ENCODE peak calls at places on chromosomes 16 and 17, in ten cellular contexts. One of them, this sample, is unnamed.

GRCh38 chr16:30523768-30524574 is 2.4 kb downstream of the ZNF768 start:
- DNase-seq in heart right ventricle: no peak
- DNase-seq in left ventricle myocardium inferior: peak
- DNase-seq in GM12865: no peak
- DNase-seq in AG09309: no peak
- DNase-seq in Calu3: no peak
- DNase-seq in bronchial epithelial cell: no peak
- DNase-seq in K562: peak
- DNase-seq in lung: no peak
- DNase-seq in ovary: no peak
- DNase-seq in this sample: no peak

GRCh38 chr16:66714062-66714461 is 17.5 kb upstream of the CMTM4 start:
- DNase-seq in GM12865: no peak
- DNase-seq in Calu3: no peak
- DNase-seq in left ventricle myocardium inferior: no peak
- DNase-seq in AG09309: no peak
- DNase-seq in lung: no peak
- DNase-seq in K562: no peak
- DNase-seq in bronchial epithelial cell: no peak
- DNase-seq in ovary: no peak
- DNase-seq in heart right ventricle: no peak
- DNase-seq in this sample: no peak

GRCh38 chr17:8375738-8376259 is 705 bp downstream of the KRABD2 start:
- DNase-seq in Calu3: peak
- DNase-seq in bronchial epithelial cell: peak
- DNase-seq in lung: no peak
- DNase-seq in K562: no peak
- DNase-seq in left ventricle myocardium inferior: no peak
- DNase-seq in heart right ventricle: no peak
- DNase-seq in AG09309: no peak
- DNase-seq in GM12865: no peak
- DNase-seq in ovary: no peak
- DNase-seq in this sample: no peak

GRCh38 chr16:88086571-88087516 is 135.6 kb downstream of the BANP start:
- DNase-seq in ovary: no peak
- DNase-seq in heart right ventricle: no peak
- DNase-seq in GM12865: no peak
- DNase-seq in left ventricle myocardium inferior: no peak
- DNase-seq in lung: no peak
- DNase-seq in K562: no peak
- DNase-seq in bronchial epithelial cell: no peak
- DNase-seq in Calu3: no peak
- DNase-seq in AG09309: no peak
- DNase-seq in this sample: no peak

GRCh38 chr17:66386789-66387351 is 84.5 kb downstream of the PRKCA start:
- DNase-seq in bronchial epithelial cell: peak
- DNase-seq in Calu3: peak
- DNase-seq in GM12865: no peak
- DNase-seq in heart right ventricle: no peak
- DNase-seq in K562: no peak
- DNase-seq in ovary: no peak
- DNase-seq in AG09309: no peak
- DNase-seq in lung: no peak
- DNase-seq in left ventricle myocardium inferior: no peak
- DNase-seq in this sample: no peak

GRCh38 chr17:73841431-73842060 is 197.3 kb upstream of the SDK2 start:
- DNase-seq in AG09309: no peak
- DNase-seq in K562: no peak
- DNase-seq in Calu3: peak
- DNase-seq in heart right ventricle: no peak
- DNase-seq in ovary: no peak
- DNase-seq in bronchial epithelial cell: peak
- DNase-seq in lung: no peak
- DNase-seq in left ventricle myocardium inferior: no peak
- DNase-seq in GM12865: no peak
- DNase-seq in this sample: no peak

GRCh38 chr17:62916684-62917571 is 49.1 kb upstream of the TANC2 start:
- DNase-seq in ovary: no peak
- DNase-seq in left ventricle myocardium inferior: no peak
- DNase-seq in lung: no peak
- DNase-seq in heart right ventricle: no peak
- DNase-seq in bronchial epithelial cell: no peak
- DNase-seq in Calu3: no peak
- DNase-seq in GM12865: no peak
- DNase-seq in AG09309: no peak
- DNase-seq in K562: peak
- DNase-seq in this sample: no peak

GRCh38 chr16:65909310-65910050 is 457.0 kb upstream of the CDH5 start:
- DNase-seq in ovary: peak
- DNase-seq in K562: no peak
- DNase-seq in AG09309: no peak
- DNase-seq in heart right ventricle: no peak
- DNase-seq in GM12865: peak
- DNase-seq in bronchial epithelial cell: peak
- DNase-seq in lung: no peak
- DNase-seq in Calu3: peak
- DNase-seq in left ventricle myocardium inferior: no peak
- DNase-seq in this sample: no peak

GRCh38 chr17:7021993-7022778 is 664 bp upstream of the BCL6B start:
- DNase-seq in left ventricle myocardium inferior: peak
- DNase-seq in lung: peak
- DNase-seq in Calu3: peak
- DNase-seq in bronchial epithelial cell: no peak
- DNase-seq in heart right ventricle: peak
- DNase-seq in K562: peak
- DNase-seq in AG09309: no peak
- DNase-seq in ovary: peak
- DNase-seq in GM12865: peak
- DNase-seq in this sample: no peak

GRCh38 chr17:410674-411401 is 58.2 kb upstream of the RPH3AL start:
- DNase-seq in GM12865: peak
- DNase-seq in Calu3: peak
- DNase-seq in lung: no peak
- DNase-seq in heart right ventricle: no peak
- DNase-seq in AG09309: no peak
- DNase-seq in bronchial epithelial cell: no peak
- DNase-seq in ovary: no peak
- DNase-seq in K562: peak
- DNase-seq in left ventricle myocardium inferior: no peak
- DNase-seq in this sample: no peak

GRCh38 chr16:53509906-53510703 is 7.1 kb upstream of the AKTIP start:
- DNase-seq in bronchial epithelial cell: peak
- DNase-seq in heart right ventricle: peak
- DNase-seq in left ventricle myocardium inferior: peak
- DNase-seq in GM12865: peak
- DNase-seq in lung: peak
- DNase-seq in AG09309: no peak
- DNase-seq in ovary: peak
- DNase-seq in K562: peak
- DNase-seq in Calu3: peak
- DNase-seq in this sample: peak

GRCh38 chr17:3213587-3213986 is 6.1 kb downstream of the OR1A1 start:
- DNase-seq in ovary: no peak
- DNase-seq in Calu3: no peak
- DNase-seq in AG09309: no peak
- DNase-seq in left ventricle myocardium inferior: no peak
- DNase-seq in lung: no peak
- DNase-seq in heart right ventricle: no peak
- DNase-seq in K562: no peak
- DNase-seq in bronchial epithelial cell: no peak
- DNase-seq in GM12865: no peak
- DNase-seq in this sample: no peak

GRCh38 chr17:7296189-7296861 is 1.9 kb upstream of the YBX2 start:
- DNase-seq in bronchial epithelial cell: peak
- DNase-seq in AG09309: no peak
- DNase-seq in ovary: peak
- DNase-seq in K562: peak
- DNase-seq in left ventricle myocardium inferior: peak
- DNase-seq in Calu3: peak
- DNase-seq in lung: peak
- DNase-seq in GM12865: peak
- DNase-seq in heart right ventricle: peak
- DNase-seq in this sample: no peak

GRCh38 chr17:8117980-8118768 is at the start of gene ALOXE3:
- DNase-seq in heart right ventricle: peak
- DNase-seq in AG09309: no peak
- DNase-seq in Calu3: peak
- DNase-seq in GM12865: no peak
- DNase-seq in bronchial epithelial cell: peak
- DNase-seq in K562: peak
- DNase-seq in lung: no peak
- DNase-seq in ovary: peak
- DNase-seq in left ventricle myocardium inferior: no peak
- DNase-seq in this sample: no peak

GRCh38 chr17:29238133-29238850 is 8.4 kb upstream of the CRYBA1 start:
- DNase-seq in Calu3: no peak
- DNase-seq in ovary: no peak
- DNase-seq in K562: no peak
- DNase-seq in bronchial epithelial cell: no peak
- DNase-seq in lung: no peak
- DNase-seq in GM12865: no peak
- DNase-seq in left ventricle myocardium inferior: no peak
- DNase-seq in heart right ventricle: no peak
- DNase-seq in AG09309: no peak
- DNase-seq in this sample: no peak

GRCh38 chr16:81497690-81498089 is 53.1 kb downstream of the CMIP start:
- DNase-seq in GM12865: peak
- DNase-seq in heart right ventricle: no peak
- DNase-seq in lung: no peak
- DNase-seq in AG09309: no peak
- DNase-seq in K562: no peak
- DNase-seq in Calu3: no peak
- DNase-seq in bronchial epithelial cell: no peak
- DNase-seq in left ventricle myocardium inferior: no peak
- DNase-seq in ovary: no peak
- DNase-seq in this sample: no peak

GRCh38 chr16:81498351-81498750 is 53.7 kb downstream of the CMIP start:
- DNase-seq in heart right ventricle: no peak
- DNase-seq in ovary: no peak
- DNase-seq in left ventricle myocardium inferior: no peak
- DNase-seq in AG09309: no peak
- DNase-seq in lung: no peak
- DNase-seq in K562: no peak
- DNase-seq in bronchial epithelial cell: no peak
- DNase-seq in GM12865: no peak
- DNase-seq in Calu3: no peak
- DNase-seq in this sample: no peak

GRCh38 chr16:81500833-81501521 is 56.4 kb downstream of the CMIP start:
- DNase-seq in AG09309: peak
- DNase-seq in heart right ventricle: no peak
- DNase-seq in K562: no peak
- DNase-seq in lung: no peak
- DNase-seq in Calu3: no peak
- DNase-seq in left ventricle myocardium inferior: no peak
- DNase-seq in ovary: no peak
- DNase-seq in bronchial epithelial cell: peak
- DNase-seq in GM12865: no peak
- DNase-seq in this sample: no peak

GRCh38 chr16:81502396-81503060 is 57.9 kb downstream of the CMIP start:
- DNase-seq in Calu3: no peak
- DNase-seq in heart right ventricle: no peak
- DNase-seq in K562: peak
- DNase-seq in AG09309: no peak
- DNase-seq in lung: no peak
- DNase-seq in bronchial epithelial cell: no peak
- DNase-seq in GM12865: no peak
- DNase-seq in left ventricle myocardium inferior: no peak
- DNase-seq in ovary: no peak
- DNase-seq in this sample: no peak

GRCh38 chr16:81499576-81500380 is 55.2 kb downstream of the CMIP start:
- DNase-seq in AG09309: no peak
- DNase-seq in bronchial epithelial cell: peak
- DNase-seq in heart right ventricle: no peak
- DNase-seq in lung: no peak
- DNase-seq in GM12865: no peak
- DNase-seq in ovary: no peak
- DNase-seq in Calu3: no peak
- DNase-seq in left ventricle myocardium inferior: no peak
- DNase-seq in K562: no peak
- DNase-seq in this sample: no peak
- TF ChIP-seq CTCF in AG09309: no peak
- TF ChIP-seq CTCF in bronchial epithelial cell: no peak
- TF ChIP-seq CTCF in heart right ventricle: no peak
- TF ChIP-seq CTCF in lung: no peak
- TF ChIP-seq CTCF in GM12865: no peak
- TF ChIP-seq CTCF in ovary: no peak
- TF ChIP-seq CTCF in Calu3: no peak
- TF ChIP-seq CTCF in left ventricle myocardium inferior: no peak
- TF ChIP-seq CTCF in K562: no peak
- TF ChIP-seq CTCF in this sample: no peak

DNA sequence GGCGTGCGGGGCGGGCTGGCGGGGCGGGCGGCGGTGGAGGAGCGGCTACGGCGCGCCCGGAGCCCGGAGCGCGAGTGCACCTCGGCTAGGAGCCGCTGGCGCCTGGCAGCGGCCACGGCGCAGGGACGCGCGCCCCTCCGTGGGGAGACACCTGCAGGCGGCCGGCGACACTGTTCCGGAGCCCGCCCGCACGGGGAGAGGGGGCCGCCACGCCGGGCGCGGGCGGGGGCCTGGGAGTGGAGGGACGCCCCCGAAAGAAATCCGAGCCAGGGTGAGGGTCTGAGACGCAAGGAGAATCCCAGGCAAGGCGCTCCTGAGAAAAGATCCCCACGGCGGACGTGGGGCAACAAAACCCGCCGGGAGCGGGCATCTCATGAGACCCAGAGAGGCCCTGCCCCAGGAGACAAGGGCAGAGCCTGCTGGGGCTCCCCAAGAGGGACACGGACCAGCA is at the start of gene GSG1L:
- DNase-seq in ovary: no peak
- DNase-seq in GM12865: no peak
- DNase-seq in K562: no peak
- DNase-seq in heart right ventricle: no peak
- DNase-seq in lung: no peak
- DNase-seq in left ventricle myocardium inferior: no peak
- DNase-seq in AG09309: no peak
- DNase-seq in Calu3: peak
- DNase-seq in bronchial epithelial cell: no peak
- DNase-seq in this sample: no peak
- TF ChIP-seq CTCF in ovary: no peak
- TF ChIP-seq CTCF in GM12865: no peak
- TF ChIP-seq CTCF in K562: no peak
- TF ChIP-seq CTCF in heart right ventricle: peak
- TF ChIP-seq CTCF in lung: no peak
- TF ChIP-seq CTCF in left ventricle myocardium inferior: peak
- TF ChIP-seq CTCF in AG09309: no peak
- TF ChIP-seq CTCF in Calu3: peak
- TF ChIP-seq CTCF in bronchial epithelial cell: no peak
- TF ChIP-seq CTCF in this sample: no peak

GRCh38 chr17:47789611-47790520 is 31.7 kb downstream of the OSBPL7 start:
- DNase-seq in left ventricle myocardium inferior: peak
- DNase-seq in lung: no peak
- DNase-seq in ovary: no peak
- DNase-seq in Calu3: peak
- DNase-seq in K562: peak
- DNase-seq in bronchial epithelial cell: peak
- DNase-seq in GM12865: peak
- DNase-seq in AG09309: no peak
- DNase-seq in heart right ventricle: no peak
- DNase-seq in this sample: no peak
- TF ChIP-seq CTCF in left ventricle myocardium inferior: peak
- TF ChIP-seq CTCF in lung: peak
- TF ChIP-seq CTCF in ovary: no peak
- TF ChIP-seq CTCF in Calu3: no peak
- TF ChIP-seq CTCF in K562: peak
- TF ChIP-seq CTCF in bronchial epithelial cell: peak
- TF ChIP-seq CTCF in GM12865: peak
- TF ChIP-seq CTCF in AG09309: peak
- TF ChIP-seq CTCF in heart right ventricle: peak
- TF ChIP-seq CTCF in this sample: peak

GRCh38 chr17:44005865-44006580 is 1.6 kb downstream of the NAGS start:
- DNase-seq in heart right ventricle: no peak
- DNase-seq in bronchial epithelial cell: peak
- DNase-seq in lung: no peak
- DNase-seq in GM12865: no peak
- DNase-seq in left ventricle myocardium inferior: no peak
- DNase-seq in AG09309: no peak
- DNase-seq in ovary: no peak
- DNase-seq in Calu3: peak
- DNase-seq in K562: no peak
- DNase-seq in this sample: no peak
- TF ChIP-seq CTCF in heart right ventricle: peak
- TF ChIP-seq CTCF in bronchial epithelial cell: peak
- TF ChIP-seq CTCF in lung: no peak
- TF ChIP-seq CTCF in GM12865: peak
- TF ChIP-seq CTCF in left ventricle myocardium inferior: no peak
- TF ChIP-seq CTCF in AG09309: peak
- TF ChIP-seq CTCF in ovary: no peak
- TF ChIP-seq CTCF in Calu3: no peak
- TF ChIP-seq CTCF in K562: no peak
- TF ChIP-seq CTCF in this sample: peak